ENCODE peak calls at places on chromosome 1, in ten cellular contexts. One of them, this sample, is unnamed.

GRCh38 chr1:70840260-70840953 is 207.2 kb downstream of the PTGER3 start:
- DNase-seq in body of pancreas: no peak
- DNase-seq in IMR-90: no peak
- DNase-seq in A549: no peak
- DNase-seq in K562: no peak
- DNase-seq in ovary: no peak
- DNase-seq in stomach: no peak
- DNase-seq in right lobe of liver: no peak
- DNase-seq in heart left ventricle: no peak
- DNase-seq in suprapubic skin: no peak
- DNase-seq in this sample: no peak

GRCh38 chr1:208829601-208830000 is 585.4 kb upstream of the PLXNA2 start:
- DNase-seq in body of pancreas: no peak
- DNase-seq in IMR-90: no peak
- DNase-seq in A549: no peak
- DNase-seq in K562: no peak
- DNase-seq in ovary: no peak
- DNase-seq in stomach: no peak
- DNase-seq in right lobe of liver: no peak
- DNase-seq in heart left ventricle: no peak
- DNase-seq in suprapubic skin: no peak
- DNase-seq in this sample: no peak

GRCh38 chr1:30372792-30373433 is 350.5 kb downstream of the MATN1 start:
- DNase-seq in body of pancreas: no peak
- DNase-seq in IMR-90: no peak
- DNase-seq in A549: no peak
- DNase-seq in K562: no peak
- DNase-seq in ovary: no peak
- DNase-seq in stomach: peak; percentile 24
- DNase-seq in right lobe of liver: no peak
- DNase-seq in heart left ventricle: no peak
- DNase-seq in suprapubic skin: no peak
- DNase-seq in this sample: no peak

GRCh38 chr1:30452170-30452569 is 271.2 kb downstream of the MATN1 start:
- DNase-seq in body of pancreas: no peak
- DNase-seq in IMR-90: no peak
- DNase-seq in A549: no peak
- DNase-seq in K562: no peak
- DNase-seq in ovary: no peak
- DNase-seq in stomach: no peak
- DNase-seq in right lobe of liver: no peak
- DNase-seq in heart left ventricle: no peak
- DNase-seq in suprapubic skin: no peak
- DNase-seq in this sample: no peak

GRCh38 chr1:109800291-109800690 is 36.6 kb upstream of the EPS8L3 start:
- DNase-seq in body of pancreas: no peak
- DNase-seq in IMR-90: no peak
- DNase-seq in A549: no peak
- DNase-seq in K562: no peak
- DNase-seq in ovary: no peak
- DNase-seq in stomach: no peak
- DNase-seq in right lobe of liver: no peak
- DNase-seq in heart left ventricle: no peak
- DNase-seq in suprapubic skin: no peak
- DNase-seq in this sample: no peak

GRCh38 chr1:164771568-164772350 is 212.8 kb downstream of the PBX1 start:
- DNase-seq in body of pancreas: peak; percentile 61
- DNase-seq in IMR-90: peak; percentile 73
- DNase-seq in A549: no peak
- DNase-seq in K562: no peak
- DNase-seq in ovary: no peak
- DNase-seq in stomach: no peak
- DNase-seq in right lobe of liver: no peak
- DNase-seq in heart left ventricle: no peak
- DNase-seq in suprapubic skin: no peak
- DNase-seq in this sample: no peak

GRCh38 chr1:110310300-110310699 is 28.9 kb upstream of the RBM15 start:
- DNase-seq in body of pancreas: no peak
- DNase-seq in IMR-90: no peak
- DNase-seq in A549: no peak
- DNase-seq in K562: no peak
- DNase-seq in ovary: no peak
- DNase-seq in stomach: no peak
- DNase-seq in right lobe of liver: no peak
- DNase-seq in heart left ventricle: peak; percentile 67
- DNase-seq in suprapubic skin: peak; percentile 37
- DNase-seq in this sample: no peak

GRCh38 chr1:226695335-226695900 is 43.7 kb downstream of the ITPKB start:
- DNase-seq in body of pancreas: no peak
- DNase-seq in IMR-90: no peak
- DNase-seq in A549: no peak
- DNase-seq in K562: no peak
- DNase-seq in ovary: no peak
- DNase-seq in stomach: no peak
- DNase-seq in right lobe of liver: no peak
- DNase-seq in heart left ventricle: no peak
- DNase-seq in suprapubic skin: no peak
- DNase-seq in this sample: no peak

GRCh38 chr1:160681891-160682140 is 29.8 kb downstream of the CD48 start:
- DNase-seq in body of pancreas: no peak
- DNase-seq in IMR-90: no peak
- DNase-seq in A549: no peak
- DNase-seq in K562: no peak
- DNase-seq in ovary: no peak
- DNase-seq in stomach: no peak
- DNase-seq in right lobe of liver: no peak
- DNase-seq in heart left ventricle: no peak
- DNase-seq in suprapubic skin: no peak
- DNase-seq in this sample: no peak

GRCh38 chr1:160679893-160680292 is 31.7 kb downstream of the CD48 start:
- DNase-seq in body of pancreas: no peak
- DNase-seq in IMR-90: no peak
- DNase-seq in A549: no peak
- DNase-seq in K562: no peak
- DNase-seq in ovary: no peak
- DNase-seq in stomach: no peak
- DNase-seq in right lobe of liver: no peak
- DNase-seq in heart left ventricle: no peak
- DNase-seq in suprapubic skin: no peak
- DNase-seq in this sample: no peak

GRCh38 chr1:160682983-160683886 is 28.4 kb downstream of the CD48 start:
- DNase-seq in body of pancreas: no peak
- DNase-seq in IMR-90: no peak
- DNase-seq in A549: no peak
- DNase-seq in K562: no peak
- DNase-seq in ovary: no peak
- DNase-seq in stomach: no peak
- DNase-seq in right lobe of liver: no peak
- DNase-seq in heart left ventricle: no peak
- DNase-seq in suprapubic skin: no peak
- DNase-seq in this sample: no peak

GRCh38 chr1:160681067-160681890 is 30.3 kb downstream of the CD48 start:
- DNase-seq in body of pancreas: peak; percentile 68
- DNase-seq in IMR-90: peak; percentile 14
- DNase-seq in A549: peak; percentile 43
- DNase-seq in K562: peak; percentile 79
- DNase-seq in ovary: peak; percentile 65
- DNase-seq in stomach: peak; percentile 71
- DNase-seq in right lobe of liver: peak; percentile 58
- DNase-seq in heart left ventricle: peak; percentile 43
- DNase-seq in suprapubic skin: peak; percentile 83
- DNase-seq in this sample: peak; percentile 84

DNA sequence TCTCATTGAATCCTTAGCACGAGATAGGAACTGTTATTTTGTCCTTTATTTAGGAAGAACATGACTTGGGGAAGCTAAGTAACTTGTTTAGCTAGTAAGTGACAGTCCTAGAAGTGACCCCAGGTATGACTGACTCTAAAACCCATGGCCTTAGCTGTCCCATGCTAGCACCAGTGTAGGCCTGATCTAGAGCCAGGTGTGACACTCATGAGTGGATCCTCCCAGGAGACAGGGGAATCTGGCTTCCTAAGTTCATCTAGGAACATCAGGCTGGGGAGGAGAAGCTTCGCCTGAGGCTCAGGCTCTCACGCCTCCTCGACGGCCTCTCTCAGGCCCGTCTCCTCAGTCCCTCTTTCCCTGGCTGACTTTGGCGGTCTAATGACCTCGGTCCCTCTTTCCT is 31.2 kb downstream of the CD48 start:
- DNase-seq in body of pancreas: no peak
- DNase-seq in IMR-90: no peak
- DNase-seq in A549: no peak
- DNase-seq in K562: no peak
- DNase-seq in ovary: no peak
- DNase-seq in stomach: no peak
- DNase-seq in right lobe of liver: no peak
- DNase-seq in heart left ventricle: no peak
- DNase-seq in suprapubic skin: no peak
- DNase-seq in this sample: no peak
- TF ChIP-seq POLR2A in body of pancreas: no peak
- TF ChIP-seq POLR2A in IMR-90: no peak
- TF ChIP-seq POLR2A in A549: no peak
- TF ChIP-seq POLR2A in K562: no peak
- TF ChIP-seq POLR2A in ovary: no peak
- TF ChIP-seq POLR2A in stomach: no peak
- TF ChIP-seq POLR2A in right lobe of liver: no peak
- TF ChIP-seq POLR2A in heart left ventricle: no peak
- TF ChIP-seq POLR2A in suprapubic skin: no peak
- TF ChIP-seq POLR2A in this sample: no peak

GRCh38 chr1:63458750-63459149 is 64.3 kb downstream of the ITGB3BP start:
- DNase-seq in body of pancreas: no peak
- DNase-seq in IMR-90: no peak
- DNase-seq in A549: no peak
- DNase-seq in K562: no peak
- DNase-seq in ovary: no peak
- DNase-seq in stomach: no peak
- DNase-seq in right lobe of liver: no peak
- DNase-seq in heart left ventricle: no peak
- DNase-seq in suprapubic skin: no peak
- DNase-seq in this sample: no peak
- TF ChIP-seq CTCF in body of pancreas: no peak
- TF ChIP-seq CTCF in IMR-90: no peak
- TF ChIP-seq CTCF in A549: no peak
- TF ChIP-seq CTCF in K562: no peak
- TF ChIP-seq CTCF in ovary: no peak
- TF ChIP-seq CTCF in stomach: no peak
- TF ChIP-seq CTCF in right lobe of liver: no peak
- TF ChIP-seq CTCF in heart left ventricle: no peak
- TF ChIP-seq CTCF in suprapubic skin: no peak
- TF ChIP-seq CTCF in this sample: no peak

DNA sequence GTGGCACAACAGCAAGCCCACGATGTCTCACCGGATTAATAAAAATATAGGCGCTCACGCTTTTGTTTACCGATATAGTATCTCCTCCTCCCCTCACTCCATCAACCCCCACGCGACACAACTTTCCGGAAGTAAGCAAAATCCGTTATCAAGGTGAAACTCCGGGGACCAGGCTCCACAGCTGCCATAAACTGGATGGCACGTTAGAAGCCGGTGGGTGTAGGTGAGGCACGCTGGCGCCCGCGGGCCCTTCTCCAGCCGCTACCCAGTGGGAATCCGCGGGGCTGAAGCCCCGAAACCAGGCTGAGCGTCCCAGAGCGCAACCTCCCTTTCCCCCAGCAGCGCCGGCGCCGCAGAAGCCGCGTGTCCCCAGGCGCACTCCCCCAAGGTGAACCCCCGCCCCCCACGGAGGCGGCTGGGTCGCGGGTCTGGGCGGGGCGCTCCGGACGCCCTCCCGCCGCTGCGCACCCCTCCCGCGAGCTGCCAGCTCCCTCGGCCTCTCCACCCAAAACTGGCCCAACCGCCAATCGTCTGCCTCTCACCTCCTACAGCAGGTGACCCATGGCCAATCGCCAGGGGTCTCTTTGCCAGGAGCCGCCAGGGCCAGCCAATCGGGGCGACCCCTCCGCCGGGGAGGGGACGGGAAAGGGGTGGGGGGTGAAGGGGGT is 112.4 kb downstream of the OSBPL9 start:
- DNase-seq in body of pancreas: peak; percentile 98
- DNase-seq in IMR-90: peak; percentile 83
- DNase-seq in A549: peak; percentile 90
- DNase-seq in K562: peak; percentile 99
- DNase-seq in ovary: peak; percentile 86
- DNase-seq in stomach: peak; percentile 96
- DNase-seq in right lobe of liver: peak; percentile 98
- DNase-seq in heart left ventricle: peak; percentile 93
- DNase-seq in suprapubic skin: peak; percentile 89
- DNase-seq in this sample: peak; percentile 97
- TF ChIP-seq POLR2A in body of pancreas: peak; percentile 74
- TF ChIP-seq POLR2A in IMR-90: peak; percentile 29
- TF ChIP-seq POLR2A in A549: peak; percentile 56
- TF ChIP-seq POLR2A in K562: peak; percentile 94
- TF ChIP-seq POLR2A in ovary: no peak
- TF ChIP-seq POLR2A in stomach: no peak
- TF ChIP-seq POLR2A in right lobe of liver: peak; percentile 69
- TF ChIP-seq POLR2A in heart left ventricle: no peak
- TF ChIP-seq POLR2A in suprapubic skin: no peak
- TF ChIP-seq POLR2A in this sample: no peak

GRCh38 chr1:203353486-203353885 is 2.6 kb upstream of the FMOD start:
- DNase-seq in body of pancreas: no peak
- DNase-seq in IMR-90: no peak
- DNase-seq in A549: no peak
- DNase-seq in K562: no peak
- DNase-seq in ovary: no peak
- DNase-seq in stomach: no peak
- DNase-seq in right lobe of liver: no peak
- DNase-seq in heart left ventricle: no peak
- DNase-seq in suprapubic skin: no peak
- DNase-seq in this sample: no peak

GRCh38 chr1:203349166-203349565 is 1.8 kb downstream of the FMOD start:
- DNase-seq in body of pancreas: no peak
- DNase-seq in IMR-90: no peak
- DNase-seq in A549: no peak
- DNase-seq in K562: no peak
- DNase-seq in ovary: no peak
- DNase-seq in stomach: no peak
- DNase-seq in right lobe of liver: no peak
- DNase-seq in heart left ventricle: no peak
- DNase-seq in suprapubic skin: no peak
- DNase-seq in this sample: no peak

GRCh38 chr1:203354246-203354645 is 3.3 kb upstream of the FMOD start:
- DNase-seq in body of pancreas: no peak
- DNase-seq in IMR-90: peak; percentile 90
- DNase-seq in A549: no peak
- DNase-seq in K562: no peak
- DNase-seq in ovary: no peak
- DNase-seq in stomach: no peak
- DNase-seq in right lobe of liver: no peak
- DNase-seq in heart left ventricle: no peak
- DNase-seq in suprapubic skin: no peak
- DNase-seq in this sample: no peak

GRCh38 chr1:203349757-203350522 is 982 bp downstream of the FMOD start:
- DNase-seq in body of pancreas: no peak
- DNase-seq in IMR-90: no peak
- DNase-seq in A549: no peak
- DNase-seq in K562: no peak
- DNase-seq in ovary: no peak
- DNase-seq in stomach: no peak
- DNase-seq in right lobe of liver: no peak
- DNase-seq in heart left ventricle: no peak
- DNase-seq in suprapubic skin: no peak
- DNase-seq in this sample: no peak

DNA sequence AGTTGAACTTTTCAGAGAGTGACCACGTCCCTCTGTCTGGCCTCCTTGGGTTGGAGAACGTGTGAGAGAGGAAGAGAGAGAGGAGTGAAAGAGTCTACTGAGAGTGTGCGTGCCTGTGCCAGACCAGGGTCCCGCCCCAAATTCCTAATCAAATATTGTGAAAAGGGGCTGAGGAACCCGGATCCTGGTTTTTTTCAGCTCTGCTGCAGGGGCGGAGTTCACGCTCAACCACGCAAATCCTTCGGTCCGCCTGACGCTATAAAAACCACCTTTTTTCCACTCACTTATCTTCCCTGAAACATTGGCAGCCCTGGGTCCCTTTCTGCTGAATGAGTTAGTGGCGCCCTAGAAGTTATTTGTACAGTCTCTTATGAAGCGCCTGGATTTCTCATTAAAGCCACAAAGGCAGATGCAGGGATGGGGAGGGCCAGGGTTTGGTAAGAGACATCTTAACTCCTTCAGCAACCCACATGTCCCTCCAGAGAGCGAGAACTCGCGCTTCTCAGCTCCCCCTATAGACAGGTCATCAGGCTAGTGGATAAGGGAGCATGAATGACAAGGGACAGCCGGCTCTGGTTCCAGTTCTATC is at the start of gene FMOD:
- DNase-seq in body of pancreas: peak; percentile 73
- DNase-seq in IMR-90: peak; percentile 46
- DNase-seq in A549: no peak
- DNase-seq in K562: peak; percentile 40
- DNase-seq in ovary: peak; percentile 80
- DNase-seq in stomach: peak; percentile 79
- DNase-seq in right lobe of liver: no peak
- DNase-seq in heart left ventricle: peak; percentile 71
- DNase-seq in suprapubic skin: peak; percentile 89
- DNase-seq in this sample: no peak
- TF ChIP-seq CTCF in body of pancreas: no peak
- TF ChIP-seq CTCF in IMR-90: no peak
- TF ChIP-seq CTCF in A549: no peak
- TF ChIP-seq CTCF in K562: peak; percentile 5
- TF ChIP-seq CTCF in ovary: no peak
- TF ChIP-seq CTCF in stomach: no peak
- TF ChIP-seq CTCF in right lobe of liver: no peak
- TF ChIP-seq CTCF in heart left ventricle: peak; percentile 26
- TF ChIP-seq CTCF in suprapubic skin: no peak
- TF ChIP-seq CTCF in this sample: no peak